ENCODE peak calls at places on chromosome 16, in four cellular contexts. One of them, this sample, is unnamed.

GRCh38 chr16:77402118-77402517 is 32.7 kb downstream of the ADAMTS18 start:
- DNase-seq in C1 segment of cervical spinal cord: no peak
- DNase-seq in substantia nigra: no peak
- DNase-seq in HuH-7.5: no peak
- DNase-seq in this sample: no peak

GRCh38 chr16:75942351-75942750 is 216.1 kb upstream of the CPHXL start:
- DNase-seq in substantia nigra: no peak
- DNase-seq in HuH-7.5: no peak
- DNase-seq in C1 segment of cervical spinal cord: no peak
- DNase-seq in this sample: no peak

GRCh38 chr16:11177578-11178130 is 78.3 kb downstream of the SOCS1 start:
- DNase-seq in C1 segment of cervical spinal cord: no peak
- DNase-seq in substantia nigra: no peak
- DNase-seq in HuH-7.5: no peak
- DNase-seq in this sample: no peak

GRCh38 chr16:3235856-3236669 is 1.1 kb upstream of the ZNF200 start:
- DNase-seq in C1 segment of cervical spinal cord: no peak
- DNase-seq in substantia nigra: no peak
- DNase-seq in HuH-7.5: no peak
- DNase-seq in this sample: no peak

GRCh38 chr16:75506567-75506966 is 11.3 kb upstream of the CHST6 start:
- DNase-seq in HuH-7.5: no peak
- DNase-seq in C1 segment of cervical spinal cord: no peak
- DNase-seq in substantia nigra: peak
- DNase-seq in this sample: no peak

GRCh38 chr16:57413733-57414132 is 9.2 kb downstream of the CCL17 start:
- DNase-seq in substantia nigra: no peak
- DNase-seq in HuH-7.5: no peak
- DNase-seq in C1 segment of cervical spinal cord: no peak
- DNase-seq in this sample: no peak

GRCh38 chr16:54957403-54957802 is 26.7 kb downstream of the IRX5 start:
- DNase-seq in C1 segment of cervical spinal cord: no peak
- DNase-seq in substantia nigra: no peak
- DNase-seq in HuH-7.5: no peak
- DNase-seq in this sample: no peak

GRCh38 chr16:3095869-3096268 is 3.2 kb downstream of the ZSCAN10 start:
- DNase-seq in substantia nigra: no peak
- DNase-seq in HuH-7.5: no peak
- DNase-seq in C1 segment of cervical spinal cord: no peak
- DNase-seq in this sample: peak

GRCh38 chr16:77723108-77723514 is 797 bp downstream of the NUDT7 start:
- DNase-seq in HuH-7.5: no peak
- DNase-seq in C1 segment of cervical spinal cord: peak
- DNase-seq in substantia nigra: peak
- DNase-seq in this sample: no peak

GRCh38 chr16:55326261-55326802 is 2.3 kb downstream of the IRX6 start:
- DNase-seq in substantia nigra: no peak
- DNase-seq in HuH-7.5: no peak
- DNase-seq in C1 segment of cervical spinal cord: no peak
- DNase-seq in this sample: no peak

GRCh38 chr16:26952411-26952810 is 114.3 kb upstream of the C16orf82 start:
- DNase-seq in HuH-7.5: no peak
- DNase-seq in C1 segment of cervical spinal cord: no peak
- DNase-seq in substantia nigra: no peak
- DNase-seq in this sample: no peak

GRCh38 chr16:66081967-66082366 is 284.5 kb upstream of the CDH5 start:
- DNase-seq in substantia nigra: no peak
- DNase-seq in C1 segment of cervical spinal cord: no peak
- DNase-seq in HuH-7.5: no peak
- DNase-seq in this sample: no peak

GRCh38 chr16:66924527-66925321 is 611 bp downstream of the RRAD start:
- DNase-seq in substantia nigra: no peak
- DNase-seq in C1 segment of cervical spinal cord: no peak
- DNase-seq in HuH-7.5: peak
- DNase-seq in this sample: no peak

GRCh38 chr16:20918486-20919239 is 18.1 kb downstream of the LYRM1 start:
- DNase-seq in substantia nigra: no peak
- DNase-seq in C1 segment of cervical spinal cord: no peak
- DNase-seq in HuH-7.5: no peak
- DNase-seq in this sample: no peak

GRCh38 chr16:50961944-50962343 is 189.1 kb downstream of the SALL1 start:
- DNase-seq in substantia nigra: no peak
- DNase-seq in C1 segment of cervical spinal cord: no peak
- DNase-seq in HuH-7.5: no peak
- DNase-seq in this sample: no peak

GRCh38 chr16:88069397-88070168 is 118.3 kb downstream of the BANP start:
- DNase-seq in HuH-7.5: no peak
- DNase-seq in substantia nigra: no peak
- DNase-seq in C1 segment of cervical spinal cord: no peak
- DNase-seq in this sample: peak

GRCh38 chr16:89705006-89705405 is 3.5 kb upstream of the SPATA2L start:
- DNase-seq in substantia nigra: no peak
- DNase-seq in C1 segment of cervical spinal cord: no peak
- DNase-seq in HuH-7.5: no peak
- DNase-seq in this sample: no peak

GRCh38 chr16:59878999-59879398 is 1144.9 kb upstream of the GOT2 start:
- DNase-seq in C1 segment of cervical spinal cord: no peak
- DNase-seq in substantia nigra: no peak
- DNase-seq in HuH-7.5: no peak
- DNase-seq in this sample: no peak

GRCh38 chr16:85086347-85087291 is 25.7 kb downstream of the CIBAR2 start:
- DNase-seq in HuH-7.5: peak
- DNase-seq in C1 segment of cervical spinal cord: peak
- DNase-seq in substantia nigra: peak
- DNase-seq in this sample: peak

GRCh38 chr16:2181952-2182351 is 14.5 kb downstream of the CASKIN1 start:
- DNase-seq in C1 segment of cervical spinal cord: no peak
- DNase-seq in substantia nigra: no peak
- DNase-seq in HuH-7.5: no peak
- DNase-seq in this sample: no peak

GRCh38 chr16:65099607-65100006 is 22.3 kb downstream of the CDH11 start:
- DNase-seq in HuH-7.5: no peak
- DNase-seq in substantia nigra: no peak
- DNase-seq in C1 segment of cervical spinal cord: no peak
- DNase-seq in this sample: no peak

GRCh38 chr16:1042076-1042744 is 30.3 kb upstream of the SSTR5 start:
- DNase-seq in C1 segment of cervical spinal cord: no peak
- DNase-seq in HuH-7.5: no peak
- DNase-seq in substantia nigra: no peak
- DNase-seq in this sample: no peak

GRCh38 chr16:3819741-3820724 is 60.5 kb downstream of the CREBBP start:
- DNase-seq in C1 segment of cervical spinal cord: no peak
- DNase-seq in substantia nigra: no peak
- DNase-seq in HuH-7.5: no peak
- DNase-seq in this sample: no peak

GRCh38 chr16:5615868-5616642 is 518.5 kb upstream of the EEF2KMT start:
- DNase-seq in C1 segment of cervical spinal cord: no peak
- DNase-seq in HuH-7.5: peak
- DNase-seq in substantia nigra: peak
- DNase-seq in this sample: no peak

GRCh38 chr16:4288148-4288921 is 15.5 kb upstream of the TFAP4 start:
- DNase-seq in C1 segment of cervical spinal cord: peak
- DNase-seq in HuH-7.5: no peak
- DNase-seq in substantia nigra: peak
- DNase-seq in this sample: peak

GRCh38 chr16:15690296-15690695 is 40.3 kb downstream of the NDE1 start:
- DNase-seq in substantia nigra: no peak
- DNase-seq in C1 segment of cervical spinal cord: no peak
- DNase-seq in HuH-7.5: no peak
- DNase-seq in this sample: no peak

GRCh38 chr16:842061-842476 is 41.5 kb upstream of the GNG13 start:
- DNase-seq in substantia nigra: no peak
- DNase-seq in HuH-7.5: no peak
- DNase-seq in C1 segment of cervical spinal cord: no peak
- DNase-seq in this sample: no peak

GRCh38 chr16:64356267-64356666 is 765.6 kb downstream of the CDH11 start:
- DNase-seq in HuH-7.5: no peak
- DNase-seq in C1 segment of cervical spinal cord: no peak
- DNase-seq in substantia nigra: no peak
- DNase-seq in this sample: no peak